ENCODE peak calls at places on chromosome 4, in seven cellular contexts. One of them, this sample, is unnamed.

GRCh38 chr4:159142254-159142653 is 39.4 kb downstream of the RAPGEF2 start:
- DNase-seq in H9: no peak
- DNase-seq in mesendoderm: no peak
- DNase-seq in mesenchymal stem cell: no peak
- DNase-seq in neuronal stem cell: no peak
- DNase-seq in H1: no peak
- DNase-seq in trophoblast cell: no peak
- DNase-seq in this sample: peak; percentile 64

GRCh38 chr4:31929676-31930075 is 1209.5 kb downstream of the PCDH7 start:
- DNase-seq in H9: no peak
- DNase-seq in mesendoderm: no peak
- DNase-seq in mesenchymal stem cell: no peak
- DNase-seq in neuronal stem cell: no peak
- DNase-seq in H1: no peak
- DNase-seq in trophoblast cell: no peak
- DNase-seq in this sample: no peak

GRCh38 chr4:145843148-145843547 is 95.5 kb downstream of the ZNF827 start:
- DNase-seq in H9: no peak
- DNase-seq in mesendoderm: no peak
- DNase-seq in mesenchymal stem cell: no peak
- DNase-seq in neuronal stem cell: no peak
- DNase-seq in H1: no peak
- DNase-seq in trophoblast cell: no peak
- DNase-seq in this sample: peak; percentile 83

GRCh38 chr4:8908206-8908893 is 36.7 kb upstream of the HMX1 start:
- DNase-seq in H9: peak; percentile 28
- DNase-seq in mesendoderm: no peak
- DNase-seq in mesenchymal stem cell: no peak
- DNase-seq in neuronal stem cell: no peak
- DNase-seq in H1: no peak
- DNase-seq in trophoblast cell: no peak
- DNase-seq in this sample: no peak

GRCh38 chr4:110055014-110055768 is 142.5 kb downstream of the EGF start:
- DNase-seq in H9: no peak
- DNase-seq in mesendoderm: peak; percentile 43
- DNase-seq in mesenchymal stem cell: peak; percentile 36
- DNase-seq in neuronal stem cell: no peak
- DNase-seq in H1: no peak
- DNase-seq in trophoblast cell: no peak
- DNase-seq in this sample: peak; percentile 28

GRCh38 chr4:40058121-40058520 is 1.5 kb downstream of the N4BP2 start:
- DNase-seq in H9: no peak
- DNase-seq in mesendoderm: peak; percentile 3
- DNase-seq in mesenchymal stem cell: no peak
- DNase-seq in neuronal stem cell: no peak
- DNase-seq in H1: no peak
- DNase-seq in trophoblast cell: no peak
- DNase-seq in this sample: no peak

GRCh38 chr4:159823743-159824142 is 720.9 kb downstream of the RAPGEF2 start:
- DNase-seq in H9: no peak
- DNase-seq in mesendoderm: peak; percentile 51
- DNase-seq in mesenchymal stem cell: no peak
- DNase-seq in neuronal stem cell: no peak
- DNase-seq in H1: no peak
- DNase-seq in trophoblast cell: no peak
- DNase-seq in this sample: no peak

GRCh38 chr4:16075061-16075460 is 8.8 kb downstream of the PROM1 start:
- DNase-seq in H9: no peak
- DNase-seq in mesendoderm: peak; percentile 63
- DNase-seq in mesenchymal stem cell: no peak
- DNase-seq in neuronal stem cell: no peak
- DNase-seq in H1: no peak
- DNase-seq in trophoblast cell: no peak
- DNase-seq in this sample: no peak

GRCh38 chr4:151687021-151687640 is 73.7 kb downstream of the GATB start:
- DNase-seq in H9: no peak
- DNase-seq in mesendoderm: peak; percentile 75
- DNase-seq in mesenchymal stem cell: no peak
- DNase-seq in neuronal stem cell: no peak
- DNase-seq in H1: no peak
- DNase-seq in trophoblast cell: no peak
- DNase-seq in this sample: no peak

GRCh38 chr4:171025776-171026175 is 787.4 kb upstream of the GALNTL6 start:
- DNase-seq in H9: no peak
- DNase-seq in mesendoderm: no peak
- DNase-seq in mesenchymal stem cell: peak; percentile 4
- DNase-seq in neuronal stem cell: no peak
- DNase-seq in H1: no peak
- DNase-seq in trophoblast cell: no peak
- DNase-seq in this sample: no peak

GRCh38 chr4:105128208-105128607 is 18.5 kb upstream of the TET2 start:
- DNase-seq in H9: no peak
- DNase-seq in mesendoderm: no peak
- DNase-seq in mesenchymal stem cell: no peak
- DNase-seq in neuronal stem cell: no peak
- DNase-seq in H1: no peak
- DNase-seq in trophoblast cell: no peak
- DNase-seq in this sample: no peak

GRCh38 chr4:60463846-60464502 is 736.2 kb upstream of the ADGRL3 start:
- DNase-seq in H9: no peak
- DNase-seq in mesendoderm: peak; percentile 42
- DNase-seq in mesenchymal stem cell: peak; percentile 10
- DNase-seq in neuronal stem cell: no peak
- DNase-seq in H1: no peak
- DNase-seq in trophoblast cell: peak; percentile 59
- DNase-seq in this sample: no peak

GRCh38 chr4:101345596-101346311 is 1.6 kb downstream of the PPP3CA start:
- DNase-seq in H9: peak; percentile 42
- DNase-seq in mesendoderm: peak; percentile 81
- DNase-seq in mesenchymal stem cell: peak; percentile 70
- DNase-seq in neuronal stem cell: peak; percentile 56
- DNase-seq in H1: no peak
- DNase-seq in trophoblast cell: peak; percentile 39
- DNase-seq in this sample: peak; percentile 39

DNA sequence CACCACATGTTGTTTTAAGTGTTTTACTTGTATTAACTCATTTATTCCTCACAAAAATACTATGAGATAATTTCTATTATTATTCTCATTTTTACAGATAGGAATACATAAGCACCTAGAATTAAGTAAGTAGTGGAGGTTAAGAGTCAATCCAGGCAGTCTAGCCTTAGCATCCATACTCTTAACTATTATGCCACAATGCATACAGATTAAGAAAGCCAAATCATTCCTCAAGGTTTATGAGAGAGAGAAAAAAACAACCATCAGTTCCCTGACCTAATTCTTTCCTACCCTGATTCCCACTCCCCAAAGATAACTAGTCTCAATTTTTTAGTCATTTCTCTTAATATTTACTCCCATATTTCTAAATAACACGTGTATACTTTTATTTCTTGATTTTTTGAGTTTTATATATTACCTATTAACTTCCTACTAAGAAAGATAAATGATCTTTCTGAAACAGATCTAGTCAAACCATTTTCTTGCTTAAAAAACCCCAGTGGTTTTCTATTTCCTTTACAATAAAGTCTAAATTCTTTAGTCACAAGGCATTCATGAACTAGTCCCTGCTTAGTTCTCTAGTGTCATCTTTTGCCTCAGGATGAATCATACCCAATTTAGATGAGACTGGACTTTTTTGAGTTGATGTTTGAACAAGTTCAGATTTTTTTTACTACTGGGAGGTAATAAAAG is 16.0 kb downstream of the UBA6 start:
- DNase-seq in H9: no peak
- DNase-seq in mesendoderm: no peak
- DNase-seq in mesenchymal stem cell: no peak
- DNase-seq in neuronal stem cell: no peak
- DNase-seq in H1: no peak
- DNase-seq in trophoblast cell: no peak
- DNase-seq in this sample: peak; percentile 66
- H3K4ac ChIP-seq in H9: no peak overlapping the region
- H3K4ac ChIP-seq in mesendoderm: no peak overlapping the region
- H3K4ac ChIP-seq in mesenchymal stem cell: no peak overlapping the region
- H3K4ac ChIP-seq in neuronal stem cell: no peak overlapping the region
- H3K4ac ChIP-seq in H1: no peak overlapping the region
- H3K4ac ChIP-seq in trophoblast cell: no peak overlapping the region
- H3K4ac ChIP-seq in this sample: no peak overlapping the region

GRCh38 chr4:27008693-27009092 is 148.1 kb downstream of the STIM2 start:
- DNase-seq in H9: no peak
- DNase-seq in mesendoderm: no peak
- DNase-seq in mesenchymal stem cell: no peak
- DNase-seq in neuronal stem cell: no peak
- DNase-seq in H1: no peak
- DNase-seq in trophoblast cell: no peak
- DNase-seq in this sample: no peak

GRCh38 chr4:27011401-27011800 is 150.8 kb downstream of the STIM2 start:
- DNase-seq in H9: no peak
- DNase-seq in mesendoderm: no peak
- DNase-seq in mesenchymal stem cell: no peak
- DNase-seq in neuronal stem cell: no peak
- DNase-seq in H1: no peak
- DNase-seq in trophoblast cell: peak; percentile 92
- DNase-seq in this sample: no peak

GRCh38 chr4:27010334-27010940 is 149.8 kb downstream of the STIM2 start:
- DNase-seq in H9: no peak
- DNase-seq in mesendoderm: peak; percentile 67
- DNase-seq in mesenchymal stem cell: peak; percentile 64
- DNase-seq in neuronal stem cell: peak; percentile 15
- DNase-seq in H1: no peak
- DNase-seq in trophoblast cell: peak; percentile 82
- DNase-seq in this sample: peak; percentile 75

GRCh38 chr4:27007507-27007906 is 146.9 kb downstream of the STIM2 start:
- DNase-seq in H9: no peak
- DNase-seq in mesendoderm: no peak
- DNase-seq in mesenchymal stem cell: no peak
- DNase-seq in neuronal stem cell: no peak
- DNase-seq in H1: no peak
- DNase-seq in trophoblast cell: no peak
- DNase-seq in this sample: peak; percentile 35

GRCh38 chr4:27009539-27009938 is 148.9 kb downstream of the STIM2 start:
- DNase-seq in H9: no peak
- DNase-seq in mesendoderm: no peak
- DNase-seq in mesenchymal stem cell: peak; percentile 28
- DNase-seq in neuronal stem cell: no peak
- DNase-seq in H1: no peak
- DNase-seq in trophoblast cell: no peak
- DNase-seq in this sample: peak; percentile 84
- H3K4ac ChIP-seq in H9: no peak overlapping the region
- H3K4ac ChIP-seq in mesendoderm: no peak overlapping the region
- H3K4ac ChIP-seq in mesenchymal stem cell: no peak overlapping the region
- H3K4ac ChIP-seq in neuronal stem cell: no peak overlapping the region
- H3K4ac ChIP-seq in H1: no peak overlapping the region
- H3K4ac ChIP-seq in trophoblast cell: no peak overlapping the region
- H3K4ac ChIP-seq in this sample: no peak overlapping the region

GRCh38 chr4:173929921-173930320 is 353.5 kb downstream of the FBXO8 start:
- DNase-seq in H9: no peak
- DNase-seq in mesendoderm: no peak
- DNase-seq in mesenchymal stem cell: no peak
- DNase-seq in neuronal stem cell: no peak
- DNase-seq in H1: no peak
- DNase-seq in trophoblast cell: no peak
- DNase-seq in this sample: no peak

GRCh38 chr4:173934201-173934600 is 349.3 kb downstream of the FBXO8 start:
- DNase-seq in H9: no peak
- DNase-seq in mesendoderm: no peak
- DNase-seq in mesenchymal stem cell: peak; percentile 37
- DNase-seq in neuronal stem cell: no peak
- DNase-seq in H1: no peak
- DNase-seq in trophoblast cell: no peak
- DNase-seq in this sample: peak; percentile 4

GRCh38 chr4:173934933-173935620 is 348.4 kb downstream of the FBXO8 start:
- DNase-seq in H9: no peak
- DNase-seq in mesendoderm: peak; percentile 92
- DNase-seq in mesenchymal stem cell: peak; percentile 32
- DNase-seq in neuronal stem cell: no peak
- DNase-seq in H1: no peak
- DNase-seq in trophoblast cell: no peak
- DNase-seq in this sample: no peak

GRCh38 chr4:173932701-173933100 is 350.8 kb downstream of the FBXO8 start:
- DNase-seq in H9: no peak
- DNase-seq in mesendoderm: peak; percentile 94
- DNase-seq in mesenchymal stem cell: no peak
- DNase-seq in neuronal stem cell: no peak
- DNase-seq in H1: no peak
- DNase-seq in trophoblast cell: no peak
- DNase-seq in this sample: no peak

GRCh38 chr4:173930329-173930967 is 353.0 kb downstream of the FBXO8 start:
- DNase-seq in H9: no peak
- DNase-seq in mesendoderm: no peak
- DNase-seq in mesenchymal stem cell: no peak
- DNase-seq in neuronal stem cell: no peak
- DNase-seq in H1: no peak
- DNase-seq in trophoblast cell: no peak
- DNase-seq in this sample: no peak
- H3K4ac ChIP-seq in H9: no peak overlapping the region
- H3K4ac ChIP-seq in mesendoderm: no peak overlapping the region
- H3K4ac ChIP-seq in mesenchymal stem cell: no peak overlapping the region
- H3K4ac ChIP-seq in neuronal stem cell: no peak overlapping the region
- H3K4ac ChIP-seq in H1: no peak overlapping the region
- H3K4ac ChIP-seq in trophoblast cell: no peak overlapping the region
- H3K4ac ChIP-seq in this sample: no peak overlapping the region

DNA sequence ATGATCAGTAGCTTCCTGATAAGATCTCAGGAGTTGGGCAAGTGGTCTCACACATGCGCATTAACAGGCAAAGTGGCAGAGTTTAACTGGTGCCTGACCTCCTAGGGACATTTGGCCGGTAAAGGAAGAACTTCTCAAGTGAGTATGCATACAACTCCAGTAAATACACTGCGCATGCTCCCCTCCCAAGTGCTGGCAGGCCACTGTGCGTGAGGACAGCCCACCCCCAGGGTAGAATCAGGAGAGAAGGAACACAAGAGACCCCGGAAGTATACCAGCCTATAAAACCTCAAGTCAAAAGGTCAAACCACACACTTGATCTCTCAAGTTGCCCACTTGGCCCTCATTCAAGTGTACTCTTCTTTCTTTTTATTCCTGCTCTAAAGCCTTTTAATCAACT is 225.5 kb upstream of the ANKRD50 start:
- DNase-seq in H9: no peak
- DNase-seq in mesendoderm: no peak
- DNase-seq in mesenchymal stem cell: no peak
- DNase-seq in neuronal stem cell: no peak
- DNase-seq in H1: no peak
- DNase-seq in trophoblast cell: no peak
- DNase-seq in this sample: no peak
- H3K4ac ChIP-seq in H9: no peak overlapping the region
- H3K4ac ChIP-seq in mesendoderm: no peak overlapping the region
- H3K4ac ChIP-seq in mesenchymal stem cell: no peak overlapping the region
- H3K4ac ChIP-seq in neuronal stem cell: no peak overlapping the region
- H3K4ac ChIP-seq in H1: no peak overlapping the region
- H3K4ac ChIP-seq in trophoblast cell: no peak overlapping the region
- H3K4ac ChIP-seq in this sample: peak overlapping the region; percentile 30